ENCODE peak calls at places on chromosomes 11 and 22, in seven cellular contexts. P, R, U, Z, I, W and H are unnamed samples.

GRCh38 chr22:27731621-27732020 is 69.9 kb downstream of the MN1 start:
- DNase-seq in P (no peak), R (no peak), U (no peak), Z (no peak), I (no peak), W (no peak), H (no peak)

GRCh38 chr11:126219547-126219946 is 8.0 kb downstream of the FAM118B start:
- DNase-seq in P (no peak), R (no peak), U (no peak), Z (no peak), I (no peak), W (no peak), H (no peak)

GRCh38 chr22:46122511-46122971 is 27.8 kb upstream of the PPARA start:
- DNase-seq in P (peak; percentile 65), R (peak; percentile 72), U (peak; percentile 51), Z (peak; percentile 46), I (peak; percentile 80), W (peak; percentile 65), H (peak; percentile 90)

GRCh38 chr22:33917744-33918406 is 2.4 kb downstream of the LARGE1 start:
- DNase-seq in P (no peak), R (peak; percentile 48), U (peak; percentile 72), Z (peak; percentile 50), I (no peak), W (peak; percentile 67), H (no peak)

GRCh38 chr11:43920598-43921419 is 21.6 kb upstream of the C11orf96 start:
- DNase-seq in P (no peak), R (no peak), U (peak; percentile 62), Z (peak; percentile 100), I (peak; percentile 98), W (peak; percentile 100), H (no peak)

GRCh38 chr22:26712158-26712557 is 54.8 kb downstream of the MIAT start:
- DNase-seq in P (no peak), R (no peak), U (no peak), Z (no peak), I (no peak), W (peak; percentile 15), H (no peak)

GRCh38 chr11:15716550-15716949 is 601.8 kb downstream of the INSC start:
- DNase-seq in P (no peak), R (no peak), U (no peak), Z (peak; percentile 89), I (no peak), W (peak; percentile 82), H (no peak)

GRCh38 chr11:107496011-107496410 is 38.4 kb upstream of the CWF19L2 start:
- DNase-seq in P (no peak), R (no peak), U (no peak), Z (peak; percentile 61), I (no peak), W (peak; percentile 18), H (no peak)

GRCh38 chr11:28476053-28476452 is 367.9 kb downstream of the METTL15 start:
- DNase-seq in P (no peak), R (no peak), U (no peak), Z (no peak), I (no peak), W (no peak), H (no peak)

DNA sequence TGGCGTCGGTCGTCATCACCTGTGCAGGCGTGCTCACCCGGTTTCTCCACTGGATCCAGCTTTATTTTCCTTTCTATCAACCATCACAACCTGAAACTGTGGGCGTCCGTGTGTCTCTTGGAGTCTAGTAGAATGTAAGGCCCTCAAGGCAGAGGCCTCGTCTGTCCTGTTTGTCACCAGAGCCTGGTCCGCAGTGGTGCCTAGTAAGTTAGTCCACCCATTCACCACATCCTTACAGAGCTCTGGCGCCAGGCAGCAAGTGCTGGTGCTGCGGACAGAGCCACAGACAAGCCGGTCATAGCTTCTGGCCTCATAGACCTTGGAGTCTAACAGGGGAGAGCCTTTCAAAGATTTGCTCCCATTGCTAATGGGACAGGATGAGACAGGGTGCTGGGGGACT is 64.4 kb upstream of the PARVG start:
- DNase-seq in P (no peak), R (no peak), U (no peak), Z (no peak), I (no peak), W (no peak), H (no peak)
- H4K8ac ChIP-seq in P (no peak overlapping the region), R (no peak overlapping the region), U (no peak overlapping the region), Z (no peak overlapping the region), I (no peak overlapping the region), W (no peak overlapping the region), H (no peak overlapping the region)

DNA sequence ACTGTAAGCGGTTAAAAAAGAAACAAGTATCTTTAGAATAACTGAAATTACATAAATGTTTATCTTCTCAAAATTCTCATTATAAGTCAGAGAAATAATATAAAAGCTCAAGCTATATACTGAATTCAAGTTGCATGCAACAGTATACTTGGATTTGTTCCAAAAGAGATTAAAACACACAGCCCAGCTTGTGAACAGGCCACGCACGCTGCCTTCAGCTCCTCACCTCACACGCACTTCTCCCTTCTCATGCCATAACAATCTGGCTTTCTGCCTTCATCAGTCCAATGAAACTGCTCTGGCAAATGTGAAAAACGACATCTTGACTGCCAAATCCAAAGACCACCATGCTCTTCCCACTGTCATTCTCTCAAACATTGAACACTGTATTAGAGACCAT is 22.1 kb downstream of the ATP6V1E1 start:
- DNase-seq in P (no peak), R (no peak), U (no peak), Z (peak; percentile 65), I (no peak), W (no peak), H (no peak)
- H4K8ac ChIP-seq in P (no peak overlapping the region), R (no peak overlapping the region), U (no peak overlapping the region), Z (no peak overlapping the region), I (no peak overlapping the region), W (no peak overlapping the region), H (no peak overlapping the region)

DNA sequence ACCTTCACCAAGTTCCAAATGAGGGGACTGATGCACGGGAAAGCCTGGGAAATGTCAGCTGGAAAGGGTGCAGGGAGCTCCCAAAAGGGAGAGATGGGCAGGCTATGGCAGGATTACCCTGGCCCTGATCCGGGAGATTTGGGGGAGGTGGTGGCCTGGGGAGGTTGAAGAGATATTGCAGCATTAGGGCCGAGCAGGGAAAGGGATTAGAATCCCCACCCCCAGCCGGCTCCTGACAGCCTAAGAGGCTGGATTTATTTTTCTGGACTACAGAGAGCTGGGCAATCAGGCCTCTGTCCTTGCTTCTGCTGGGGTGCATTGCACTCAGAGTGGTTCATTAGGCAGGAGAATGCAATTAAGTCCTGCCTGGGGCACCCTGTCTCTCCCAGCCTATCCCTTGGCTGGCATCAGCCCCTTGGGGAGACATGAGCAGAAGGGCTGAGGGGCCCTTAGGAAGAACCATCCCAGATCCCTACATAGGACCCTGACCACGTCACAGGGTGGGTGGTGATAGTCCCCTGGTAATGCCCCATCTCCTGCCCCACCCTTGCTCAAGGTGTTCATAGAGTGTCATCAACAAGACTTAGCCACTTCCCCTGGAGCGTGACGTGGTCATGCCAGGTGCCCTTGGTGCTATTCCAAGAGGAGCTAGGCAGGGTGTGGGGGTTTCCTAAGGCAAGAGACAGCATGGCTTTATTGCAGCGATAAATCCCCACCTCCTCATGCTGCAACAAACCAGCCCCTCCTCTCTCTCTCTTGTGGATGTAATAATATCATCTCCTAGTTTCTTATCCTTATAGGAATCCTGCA is 38.3 kb upstream of the KLHL35 start:
- DNase-seq in P (no peak), R (no peak), U (no peak), Z (no peak), I (no peak), W (no peak), H (no peak)
- H4K8ac ChIP-seq in P (no peak overlapping the region), R (no peak overlapping the region), U (no peak overlapping the region), Z (no peak overlapping the region), I (no peak overlapping the region), W (peak overlapping the region; percentile 12), H (peak overlapping the region; percentile 43)

GRCh38 chr22:23690713-23691112 is at the start of gene RGL4:
- DNase-seq in P (no peak), R (no peak), U (no peak), Z (no peak), I (no peak), W (no peak), H (no peak)

GRCh38 chr22:23695141-23695540 is 4.3 kb downstream of the RGL4 start:
- DNase-seq in P (no peak), R (no peak), U (no peak), Z (no peak), I (no peak), W (no peak), H (no peak)

GRCh38 chr22:23691748-23692423 is 1.1 kb downstream of the RGL4 start:
- DNase-seq in P (no peak), R (no peak), U (no peak), Z (no peak), I (no peak), W (no peak), H (no peak)

GRCh38 chr22:23693979-23694680 is 3.3 kb downstream of the RGL4 start:
- DNase-seq in P (no peak), R (no peak), U (no peak), Z (no peak), I (no peak), W (no peak), H (no peak)

GRCh38 chr22:23692598-23693291 is 1.9 kb downstream of the RGL4 start:
- DNase-seq in P (no peak), R (no peak), U (peak; percentile 22), Z (no peak), I (no peak), W (no peak), H (no peak)
- H4K8ac ChIP-seq in P (no peak overlapping the region), R (no peak overlapping the region), U (no peak overlapping the region), Z (no peak overlapping the region), I (no peak overlapping the region), W (no peak overlapping the region), H (no peak overlapping the region)

GRCh38 chr22:44442856-44443595 is 55.0 kb downstream of the RTL6 start:
- DNase-seq in P (no peak), R (peak; percentile 25), U (no peak), Z (no peak), I (peak; percentile 69), W (no peak), H (no peak)
- H4K8ac ChIP-seq in P (peak overlapping the region; percentile 52), R (no peak overlapping the region), U (no peak overlapping the region), Z (no peak overlapping the region), I (no peak overlapping the region), W (no peak overlapping the region), H (no peak overlapping the region)

DNA sequence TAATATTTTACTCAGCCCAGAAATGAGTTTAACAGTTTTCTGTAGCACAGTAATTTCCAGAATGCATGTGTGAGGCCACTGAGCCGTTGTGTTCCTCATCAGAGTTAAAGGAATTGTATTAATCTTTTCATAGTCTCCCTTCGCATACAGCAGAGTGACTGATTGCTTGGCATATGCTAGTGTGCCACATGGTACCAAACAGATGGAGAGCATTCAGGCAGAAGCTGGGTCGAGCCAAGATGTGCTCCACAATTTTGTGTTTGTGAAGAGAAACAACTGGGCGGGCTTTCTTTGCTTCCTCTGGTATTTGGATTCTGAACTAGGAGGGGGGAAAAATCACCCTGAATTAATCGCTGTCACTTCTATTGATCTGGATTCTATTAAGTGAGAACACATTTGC is 85.8 kb downstream of the CASP12 start:
- DNase-seq in P (no peak), R (no peak), U (no peak), Z (no peak), I (no peak), W (no peak), H (no peak)
- H4K8ac ChIP-seq in P (no peak overlapping the region), R (no peak overlapping the region), U (no peak overlapping the region), Z (no peak overlapping the region), I (no peak overlapping the region), W (no peak overlapping the region), H (no peak overlapping the region)